ENCODE peak calls at places on chromosomes 12 and 14, in four cellular contexts. R is GM19239, S is Peyer's patch, Q is T-helper 22 cell. I is an unnamed sample.

GRCh38 chr12:103632554-103633216 is 45.6 kb downstream of the STAB2 start:
- DNase-seq in Q (no peak), S (peak; percentile 72), R (peak; percentile 75), I (peak; percentile 31)

GRCh38 chr12:112134731-112135130 is 9.4 kb downstream of the TRAFD1 start:
- DNase-seq in R (no peak), S (no peak), Q (no peak), I (no peak)

GRCh38 chr12:24600996-24601395 is 347.9 kb downstream of the BCAT1 start:
- DNase-seq in S (no peak), R (no peak), Q (no peak), I (no peak)

GRCh38 chr12:121468451-121468850 is 68.5 kb downstream of the RNF34 start:
- DNase-seq in R (no peak), Q (no peak), S (no peak), I (no peak)

GRCh38 chr14:45757655-45758054 is 504.7 kb upstream of the MIS18BP1 start:
- DNase-seq in S (no peak), Q (no peak), R (no peak), I (no peak)

GRCh38 chr14:95523818-95524448 is 7.5 kb upstream of the SYNE3 start:
- DNase-seq in R (no peak), S (peak; percentile 83), Q (peak; percentile 52), I (peak; percentile 45)

GRCh38 chr12:98974767-98975381 is 329.8 kb downstream of the APAF1 start:
- DNase-seq in Q (no peak), R (no peak), S (no peak), I (no peak)

GRCh38 chr12:89454080-89454848 is 70.3 kb downstream of the GALNT4 start:
- DNase-seq in S (no peak), R (no peak), Q (no peak), I (no peak)

GRCh38 chr14:73741386-73741875 is 27.2 kb upstream of the PNMA1 start:
- DNase-seq in Q (peak; percentile 71), R (no peak), S (peak; percentile 89), I (no peak)

GRCh38 chr12:119700078-119700477 is 32.1 kb downstream of the PRKAB1 start:
- DNase-seq in S (no peak), R (no peak), Q (no peak), I (no peak)

GRCh38 chr14:105495101-105495989 is 4.3 kb downstream of the TEDC1 start:
- DNase-seq in Q (no peak), S (no peak), R (no peak), I (no peak)

GRCh38 chr14:54038724-54039123 is 82.1 kb upstream of the BMP4 start:
- DNase-seq in R (no peak), S (no peak), Q (no peak), I (no peak)

GRCh38 chr14:104130974-104131651 is 7.3 kb upstream of the KIF26A start:
- DNase-seq in Q (no peak), S (peak; percentile 77), R (no peak), I (peak; percentile 39)

GRCh38 chr12:77685112-77685511 is 145.6 kb upstream of the NAV3 start:
- DNase-seq in R (peak; percentile 1), S (no peak), Q (no peak), I (peak; percentile 4)

I was measured in NCI-H2029 treated with DMSO at 0.1 percent for 48 hours.